ENCODE peak calls at places on chromosomes 16 and 17, in five cellular contexts. Q, I, O, U and N are unnamed samples.

GRCh38 chr16:80034948-80035700 is 434.6 kb upstream of the MAF start:
- DNase-seq in I (no peak), O (no peak), Q (no peak), U (no peak), N (no peak)

GRCh38 chr17:21774263-21774662 is 81.9 kb downstream of the KCNJ18 start:
- DNase-seq in I (no peak), U (no peak), O (no peak), Q (no peak), N (no peak)

GRCh38 chr16:74846714-74847113 is 72.1 kb upstream of the FA2H start:
- DNase-seq in Q (no peak), I (no peak), O (no peak), U (no peak), N (no peak)

GRCh38 chr16:35310999-35311398 is 1851.6 kb downstream of the TP53TG3F start:
- DNase-seq in U (no peak), I (no peak), Q (no peak), O (no peak), N (no peak)

GRCh38 chr16:69169607-69170352 is 17.2 kb upstream of the SNTB2 start:
- DNase-seq in U (no peak), Q (no peak), O (no peak), I (no peak), N (no peak)

GRCh38 chr16:49158029-49158642 is 123.5 kb downstream of the CBLN1 start:
- DNase-seq in U (no peak), Q (no peak), I (no peak), O (peak; percentile 2), N (no peak)

GRCh38 chr16:2752850-2753522 is 548 bp downstream of the SRRM2 start:
- DNase-seq in I (peak; percentile 92), U (peak; percentile 71), Q (peak; percentile 88), O (peak; percentile 81), N (peak; percentile 98)

GRCh38 chr16:22386976-22387375 is 12.6 kb upstream of the CDR2 start:
- DNase-seq in U (no peak), I (no peak), O (no peak), Q (no peak), N (no peak)

GRCh38 chr16:84209989-84210388 is 19.0 kb downstream of the ADAD2 start:
- DNase-seq in U (no peak), I (no peak), Q (no peak), O (no peak), N (no peak)

GRCh38 chr16:9053006-9053601 is 38.3 kb upstream of the HAPSTR1 start:
- DNase-seq in O (peak; percentile 64), I (no peak), U (no peak), Q (no peak), N (no peak)

GRCh38 chr16:55370762-55371482 is 46.9 kb downstream of the IRX6 start:
- DNase-seq in Q (peak; percentile 27), O (peak; percentile 9), I (peak; percentile 52), U (peak; percentile 56), N (peak; percentile 63)

GRCh38 chr16:30526137-30526822 is at the start of gene ZNF768:
- DNase-seq in Q (peak; percentile 50), I (no peak), O (peak; percentile 44), U (peak; percentile 47), N (no peak)

GRCh38 chr16:2518823-2519710 is 1.1 kb upstream of the AMDHD2 start:
- DNase-seq in O (no peak), I (no peak), U (no peak), Q (peak; percentile 35), N (peak; percentile 86)

GRCh38 chr17:57607553-57608120 is 137.5 kb downstream of the CCDC182 start:
- DNase-seq in I (no peak), O (no peak), U (no peak), Q (no peak), N (no peak)

GRCh38 chr16:79393121-79393520 is 207.4 kb downstream of the MAF start:
- DNase-seq in O (no peak), U (no peak), Q (no peak), I (no peak), N (no peak)

GRCh38 chr16:53773150-53773846 is 69.3 kb downstream of the FTO start:
- DNase-seq in Q (no peak), I (no peak), U (peak; percentile 51), O (peak; percentile 51), N (peak; percentile 39)

GRCh38 chr17:64499805-64500486 is 3.1 kb upstream of the POLG2 start:
- DNase-seq in O (no peak), U (no peak), Q (no peak), I (no peak), N (no peak)

GRCh38 chr16:2516391-2517240 is 2.9 kb downstream of the ATP6V0C start:
- DNase-seq in O (no peak), I (no peak), U (no peak), Q (peak; percentile 20), N (no peak)

GRCh38 chr17:21037117-21037803 is 5.6 kb downstream of the USP22 start:
- DNase-seq in Q (no peak), O (no peak), I (no peak), U (no peak), N (no peak)

GRCh38 chr16:14309001-14309886 is 238.1 kb downstream of the MRTFB start:
- DNase-seq in O (no peak), Q (no peak), U (peak; percentile 67), I (no peak), N (no peak)

GRCh38 chr16:10776280-10776679 is 32.6 kb downstream of the NUBP1 start:
- DNase-seq in I (no peak), U (no peak), Q (no peak), O (no peak), N (no peak)

GRCh38 chr16:66516808-66517585 is 32.9 kb downstream of the TK2 start:
- DNase-seq in I (peak; percentile 96), U (peak; percentile 97), O (peak; percentile 98), Q (peak; percentile 98), N (no peak)

GRCh38 chr16:47578573-47578972 is 117.4 kb downstream of the PHKB start:
- DNase-seq in O (no peak), U (no peak), Q (no peak), I (no peak), N (no peak)

GRCh38 chr16:71540-72341 is 690 bp downstream of the RHBDF1 start:
- DNase-seq in Q (peak; percentile 81), U (peak; percentile 97), I (peak; percentile 71), O (peak; percentile 87), N (peak; percentile 88)

GRCh38 chr17:3947318-3947810 is 16.9 kb downstream of the ATP2A3 start:
- DNase-seq in U (no peak), I (no peak), O (no peak), Q (no peak), N (no peak)

DNA sequence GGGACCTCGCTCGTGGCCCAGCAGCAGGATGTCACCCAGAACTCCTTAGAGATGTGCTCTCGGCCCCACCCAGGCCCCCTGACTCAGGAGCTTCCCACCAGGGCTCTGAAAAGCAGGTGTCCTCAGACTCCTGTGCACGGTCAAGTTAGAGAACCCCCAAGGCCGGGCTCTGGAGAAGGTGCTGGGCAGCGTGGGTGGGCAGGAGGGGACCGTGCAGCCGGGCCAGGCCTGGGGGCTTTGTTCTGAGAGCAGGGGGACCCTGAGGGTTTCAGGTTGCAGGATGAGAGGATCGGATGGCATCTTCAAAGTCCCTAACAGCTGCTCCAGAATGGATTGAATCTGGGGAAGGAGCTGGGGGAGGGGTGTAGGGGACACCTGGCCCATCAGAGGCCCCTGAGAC is 164.5 kb upstream of the CIBAR2 start:
- DNase-seq in I (no peak), U (no peak), O (no peak), Q (no peak), N (no peak)
- H3K27ac ChIP-seq in I (no peak overlapping the region), U (no peak overlapping the region), O (no peak overlapping the region), Q (no peak overlapping the region), N (no peak overlapping the region)

DNA sequence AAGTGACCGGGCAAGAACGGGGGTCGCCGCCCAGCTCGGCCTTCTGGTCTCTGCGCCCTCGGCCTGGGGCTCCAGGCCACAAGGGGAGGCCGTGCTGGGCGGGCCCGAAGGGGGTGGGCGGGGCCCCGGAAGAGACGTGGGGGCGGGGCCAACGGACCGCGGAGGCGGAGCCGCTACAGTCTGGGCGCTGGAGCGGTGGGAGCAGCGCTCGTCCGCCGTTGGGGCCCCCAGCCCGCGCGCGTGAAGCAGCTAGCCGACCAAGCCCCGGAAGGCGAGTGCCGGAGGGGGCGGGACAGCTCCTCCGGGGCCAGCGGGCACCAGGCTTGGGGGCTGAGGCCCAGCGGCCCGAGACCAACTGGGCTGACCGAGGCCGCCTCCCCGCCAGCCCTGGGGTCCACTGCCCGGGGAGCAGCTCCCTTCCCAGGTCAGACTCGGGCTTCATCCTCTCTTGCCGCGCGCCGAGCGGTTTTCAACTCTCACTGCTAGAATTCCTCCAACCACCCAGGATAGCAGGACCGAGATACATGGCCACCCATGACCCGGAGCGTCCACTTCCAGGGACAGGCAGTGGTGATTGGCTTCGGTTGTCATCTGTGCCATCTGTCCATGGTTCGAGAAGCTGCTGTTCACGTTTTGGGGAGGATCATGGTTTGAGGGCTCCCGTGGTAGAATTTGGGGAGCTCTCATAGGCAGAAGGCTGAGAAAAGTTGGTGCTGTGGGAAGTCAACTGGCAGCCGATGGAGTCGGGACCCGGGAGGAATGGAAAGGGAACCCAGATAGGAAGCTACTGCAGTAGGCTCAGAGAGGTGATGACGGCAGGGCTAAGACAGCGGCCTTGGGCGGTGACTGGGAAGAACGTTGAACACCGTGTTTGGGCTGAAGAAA is 44.6 kb upstream of the LCMT1 start:
- DNase-seq in I (peak; percentile 93), Q (peak; percentile 89), O (peak; percentile 85), U (peak; percentile 62), N (peak; percentile 86)
- TF ChIP-seq POLR2A in I (peak; percentile 88), Q (peak; percentile 89), O (peak; percentile 90), U (peak; percentile 28), N (peak; percentile 41)

GRCh38 chr16:89332248-89333245 is 115.0 kb downstream of the ZNF778 start:
- DNase-seq in U (no peak), I (peak; percentile 28), Q (no peak), O (no peak), N (no peak)

GRCh38 chr16:89334050-89334449 is 116.5 kb downstream of the ZNF778 start:
- DNase-seq in U (no peak), I (no peak), O (no peak), Q (no peak), N (no peak)

GRCh38 chr16:89334461-89334860 is 117.0 kb downstream of the ZNF778 start:
- DNase-seq in U (no peak), I (peak; percentile 46), Q (no peak), O (no peak), N (no peak)

GRCh38 chr16:89335803-89336485 is 118.4 kb downstream of the ZNF778 start:
- DNase-seq in Q (no peak), I (peak; percentile 34), O (no peak), U (no peak), N (no peak)

DNA sequence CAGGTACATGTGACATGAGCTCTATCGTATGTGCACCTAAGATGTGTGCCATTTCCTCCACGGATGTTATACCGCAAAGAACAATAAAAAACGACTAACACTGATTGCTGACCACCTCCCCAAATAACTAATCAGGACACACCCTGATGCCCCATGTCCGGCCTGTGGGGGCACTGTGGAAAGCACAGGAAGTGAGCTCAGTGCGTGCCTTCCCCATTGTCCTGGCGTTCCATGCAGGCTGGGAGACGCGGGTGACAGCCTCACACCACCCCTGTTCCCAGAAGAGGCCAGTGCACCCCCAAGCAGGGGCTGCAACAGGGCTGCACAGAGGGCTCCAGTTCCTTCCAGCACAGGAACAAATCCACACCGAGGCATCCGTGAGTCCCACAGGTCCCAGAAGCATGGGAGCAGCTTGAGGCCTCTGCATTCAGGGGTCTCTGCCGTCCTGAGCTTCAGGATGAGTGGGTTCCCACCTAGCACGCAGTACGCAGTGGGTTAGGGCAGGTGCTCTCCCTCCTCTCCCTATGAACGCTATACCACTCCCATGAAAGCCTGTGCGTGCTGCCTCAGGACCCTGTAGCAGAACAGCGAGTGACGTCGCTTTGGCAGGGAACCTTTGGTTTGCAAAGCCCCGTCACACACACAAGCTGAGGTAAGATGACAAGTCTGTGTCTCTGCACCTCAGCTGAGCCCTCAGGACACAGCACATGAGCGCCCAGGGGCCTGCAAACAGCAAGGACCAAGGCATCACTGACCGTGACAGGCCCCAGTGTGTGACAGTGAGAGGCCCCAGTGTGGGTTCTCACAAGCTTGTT is 117.7 kb downstream of the ZNF778 start:
- DNase-seq in Q (no peak), O (no peak), U (no peak), I (peak; percentile 36), N (peak; percentile 23)
- H3K27ac ChIP-seq in Q (peak overlapping the region; percentile 43), O (no peak overlapping the region), U (peak overlapping the region; percentile 14), I (no peak overlapping the region), N (peak overlapping the region; percentile 63)

GRCh38 chr17:33871720-33872535 is 383.2 kb upstream of the CCL2 start:
- DNase-seq in O (peak; percentile 7), I (no peak), U (no peak), Q (no peak), N (no peak)
- TF ChIP-seq POLR2A in O (no peak), I (no peak), U (no peak), Q (no peak), N (no peak)